ENCODE peak calls at places on chromosomes 5 and 9, in nine cellular contexts. C, N, S, Q, D, W, V, Z and T are unnamed samples.

GRCh38 chr5:151523335-151523734 is 67.8 kb downstream of the FAT2 start:
- DNase-seq in C (peak), N (peak), S (peak), Q (peak), D (no peak), W (peak), V (no peak), Z (no peak), T (no peak)

GRCh38 chr9:94725293-94725692 is 1.2 kb upstream of the AOPEP start:
- DNase-seq in C (no peak), N (no peak), S (no peak), Q (no peak), D (no peak), W (no peak), V (no peak), Z (no peak), T (peak)

GRCh38 chr5:165627548-165628170 is 2122.2 kb downstream of the MAT2B start:
- DNase-seq in C (no peak), N (no peak), S (peak), Q (no peak), D (no peak), W (no peak), V (no peak), Z (no peak), T (no peak)

GRCh38 chr5:135156715-135157404 is 122.8 kb upstream of the PITX1 start:
- DNase-seq in C (no peak), N (no peak), S (no peak), Q (no peak), D (no peak), W (peak), V (no peak), Z (no peak), T (peak)

GRCh38 chr9:89888677-89889076 is 283.9 kb downstream of the GADD45G start:
- DNase-seq in C (no peak), N (no peak), S (no peak), Q (no peak), D (no peak), W (peak), V (no peak), Z (no peak), T (no peak)

GRCh38 chr5:102813740-102814139 is 58.6 kb downstream of the PAM start:
- DNase-seq in C (no peak), N (no peak), S (no peak), Q (no peak), D (no peak), W (no peak), V (no peak), Z (no peak), T (no peak)

GRCh38 chr5:55850839-55851674 is at the start of gene IL31RA:
- DNase-seq in C (no peak), N (no peak), S (peak), Q (peak), D (no peak), W (no peak), V (peak), Z (no peak), T (no peak)

GRCh38 chr5:138951986-138952735 is 77.0 kb upstream of the LRRTM2 start:
- DNase-seq in C (no peak), N (no peak), S (no peak), Q (no peak), D (no peak), W (no peak), V (no peak), Z (no peak), T (no peak)

GRCh38 chr9:114315723-114316363 is 7.1 kb upstream of the ORM1 start:
- DNase-seq in C (no peak), N (no peak), S (no peak), Q (no peak), D (no peak), W (peak), V (no peak), Z (no peak), T (no peak)

GRCh38 chr5:148565148-148565547 is 89.2 kb downstream of the HTR4 start:
- DNase-seq in C (no peak), N (no peak), S (no peak), Q (no peak), D (no peak), W (no peak), V (no peak), Z (no peak), T (no peak)

GRCh38 chr9:121249563-121249962 is 18.4 kb upstream of the GSN start:
- DNase-seq in C (no peak), N (no peak), S (no peak), Q (no peak), D (no peak), W (peak), V (no peak), Z (no peak), T (no peak)

GRCh38 chr9:129750010-129750409 is 2.8 kb downstream of the PTGES start:
- DNase-seq in C (no peak), N (no peak), S (no peak), Q (peak), D (no peak), W (peak), V (no peak), Z (no peak), T (no peak)

GRCh38 chr9:99024959-99025358 is 80.0 kb upstream of the TGFBR1 start:
- DNase-seq in C (no peak), N (no peak), S (peak), Q (peak), D (no peak), W (no peak), V (no peak), Z (no peak), T (no peak)

GRCh38 chr5:114360362-114360761 is 1.5 kb upstream of the KCNN2 start:
- DNase-seq in C (peak), N (no peak), S (no peak), Q (no peak), D (no peak), W (no peak), V (no peak), Z (no peak), T (no peak)

GRCh38 chr9:83538172-83538889 is at the start of gene FRMD3:
- DNase-seq in C (peak), N (no peak), S (peak), Q (peak), D (peak), W (peak), V (no peak), Z (peak), T (peak)

GRCh38 chr9:93253633-93254032 is 69.7 kb downstream of the WNK2 start:
- DNase-seq in C (no peak), N (no peak), S (no peak), Q (no peak), D (no peak), W (peak), V (no peak), Z (no peak), T (no peak)

GRCh38 chr9:110278080-110278707 is 21.9 kb upstream of the TXN start:
- DNase-seq in C (no peak), N (no peak), S (peak), Q (no peak), D (no peak), W (no peak), V (no peak), Z (no peak), T (no peak)

GRCh38 chr5:50300878-50301277 is 140.2 kb downstream of the EMB start:
- DNase-seq in C (no peak), N (no peak), S (no peak), Q (no peak), D (no peak), W (no peak), V (no peak), Z (no peak), T (no peak)

DNA sequence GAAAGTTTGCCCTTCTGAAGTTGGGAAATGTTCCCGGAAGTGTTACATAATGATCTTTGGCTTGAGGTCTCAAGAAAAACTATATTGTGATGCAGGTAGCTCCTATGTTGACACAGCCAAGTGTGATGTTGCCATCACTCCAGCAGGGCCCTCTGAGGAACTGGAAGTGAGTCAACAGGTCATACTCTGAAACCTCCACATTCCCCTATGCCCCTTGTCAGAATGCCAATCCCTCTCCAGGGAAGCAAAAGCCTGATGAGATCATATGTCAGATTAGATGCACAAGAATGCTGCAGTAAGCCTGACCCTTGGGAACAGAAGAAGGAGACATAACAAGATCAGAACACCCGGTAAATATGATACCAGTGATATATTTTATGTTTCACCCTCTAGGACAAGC is 66.8 kb upstream of the ITGA2 start:
- DNase-seq in C (peak), N (no peak), S (peak), Q (peak), D (no peak), W (no peak), V (peak), Z (no peak), T (no peak)
- TF ChIP-seq CTCF in C (no peak), N (no peak), S (no peak), Q (no peak), D (no peak), W (no peak), V (no peak), Z (no peak), T (no peak)

GRCh38 chr5:31193026-31193425 is 460 bp upstream of the CDH6 start:
- DNase-seq in C (peak), N (no peak), S (no peak), Q (no peak), D (no peak), W (no peak), V (no peak), Z (no peak), T (no peak)
- TF ChIP-seq CTCF in C (no peak), N (no peak), S (no peak), Q (no peak), D (no peak), W (no peak), V (no peak), Z (no peak), T (no peak)

GRCh38 chr5:154871732-154872131 is 13.3 kb downstream of the CNOT8 start:
- DNase-seq in C (no peak), N (no peak), S (no peak), Q (no peak), D (no peak), W (no peak), V (no peak), Z (no peak), T (no peak)

GRCh38 chr5:154865466-154866184 is 7.2 kb downstream of the CNOT8 start:
- DNase-seq in C (no peak), N (no peak), S (no peak), Q (no peak), D (no peak), W (no peak), V (no peak), Z (no peak), T (no peak)

GRCh38 chr5:154866841-154867240 is 8.4 kb downstream of the CNOT8 start:
- DNase-seq in C (no peak), N (no peak), S (peak), Q (no peak), D (no peak), W (no peak), V (no peak), Z (no peak), T (no peak)

GRCh38 chr5:154873791-154874331 is 15.4 kb downstream of the CNOT8 start:
- DNase-seq in C (no peak), N (no peak), S (no peak), Q (no peak), D (no peak), W (no peak), V (no peak), Z (no peak), T (no peak)

GRCh38 chr5:154868702-154869101 is 10.3 kb downstream of the CNOT8 start:
- DNase-seq in C (peak), N (no peak), S (peak), Q (peak), D (no peak), W (peak), V (no peak), Z (no peak), T (no peak)
- TF ChIP-seq CTCF in C (peak), N (no peak), S (peak), Q (peak), D (no peak), W (no peak), V (no peak), Z (no peak), T (no peak)

GRCh38 chr9:15206949-15207696 is 99.9 kb downstream of the TTC39B start:
- DNase-seq in C (no peak), N (no peak), S (no peak), Q (no peak), D (no peak), W (no peak), V (no peak), Z (no peak), T (no peak)

GRCh38 chr9:15211160-15211993 is 95.6 kb downstream of the TTC39B start:
- DNase-seq in C (peak), N (peak), S (peak), Q (peak), D (peak), W (no peak), V (peak), Z (no peak), T (no peak)

DNA sequence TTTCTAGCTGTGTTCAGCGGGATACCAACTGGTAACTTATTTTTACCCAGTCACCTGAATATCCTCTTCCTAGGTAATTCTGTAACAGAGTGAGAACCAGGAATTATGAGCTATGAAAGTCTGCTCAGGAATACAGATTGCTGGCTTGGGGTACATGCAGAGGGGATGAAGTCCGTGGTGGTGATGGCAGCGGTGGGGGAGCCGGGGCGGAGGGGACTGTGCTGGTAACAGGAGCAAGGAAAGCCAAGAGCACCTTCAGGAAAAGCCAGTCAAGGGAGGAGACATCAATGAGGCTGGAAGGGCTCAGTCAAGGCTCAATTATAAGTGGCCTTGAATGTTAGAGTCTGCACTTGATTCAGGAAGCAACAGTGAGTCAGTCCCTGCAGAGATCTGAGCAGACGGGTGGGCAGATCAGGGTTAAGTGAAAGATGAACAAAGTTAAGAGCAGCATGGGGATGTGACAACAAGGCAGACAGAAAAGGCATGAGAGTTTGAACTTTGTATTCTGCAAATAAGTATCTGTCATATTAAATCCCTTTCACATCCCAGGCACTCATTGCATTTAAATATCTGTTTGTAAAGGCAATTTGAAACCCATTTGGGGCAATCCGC is 101.3 kb downstream of the TTC39B start:
- DNase-seq in C (no peak), N (no peak), S (peak), Q (peak), D (no peak), W (no peak), V (peak), Z (no peak), T (no peak)
- TF ChIP-seq CTCF in C (no peak), N (no peak), S (no peak), Q (no peak), D (no peak), W (no peak), V (no peak), Z (no peak), T (no peak)

DNA sequence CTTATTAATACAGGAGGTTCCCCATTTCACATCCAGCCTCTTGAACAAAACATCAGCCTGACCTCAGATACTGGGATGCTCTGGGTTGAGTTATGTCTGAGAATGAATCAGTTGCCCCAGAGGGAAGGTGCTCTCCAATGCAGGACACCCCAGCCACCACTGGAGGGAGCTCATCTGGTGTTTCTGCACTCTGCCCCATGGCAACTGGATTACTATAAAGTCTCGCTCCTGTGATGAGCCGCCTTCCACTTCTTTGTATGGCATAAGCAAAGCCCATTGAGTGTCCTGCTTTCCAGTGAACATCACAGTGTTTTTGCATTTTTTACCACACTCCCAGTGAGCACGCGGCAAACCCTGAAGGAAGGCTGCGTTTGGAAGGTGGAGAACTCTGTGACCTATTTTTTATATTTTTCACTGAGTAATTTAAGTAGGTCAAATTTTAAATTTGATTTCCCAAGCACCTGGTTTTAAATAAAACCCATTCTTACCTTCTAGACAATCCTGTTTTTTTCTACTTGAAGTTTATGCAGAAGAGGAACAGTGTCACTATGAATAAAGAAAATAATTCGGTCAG is 176.9 kb upstream of the WWC1 start:
- DNase-seq in C (peak), N (peak), S (peak), Q (peak), D (peak), W (no peak), V (no peak), Z (peak), T (no peak)
- TF ChIP-seq CTCF in C (peak), N (peak), S (peak), Q (peak), D (peak), W (no peak), V (peak), Z (peak), T (peak)